ENCODE peak calls at places on chromosomes 16 and 17, in ten cellular contexts. M, K, R, Z, U, X, C, S, D and N are unnamed samples.
A peak's percentile ranks its signal among the peaks of the same experiment; 100 is the strongest.

GRCh38 chr17:63646492-63646815 is 24.2 kb downstream of the MAP3K3 start:
- DNase-seq in D (peak; percentile 60), M (no peak), S (no peak), X (no peak), C (no peak), R (no peak), Z (no peak), U (no peak), K (no peak), N (no peak)

GRCh38 chr17:64336760-64337413 is 53.8 kb downstream of the PECAM1 start:
- DNase-seq in D (no peak), S (no peak), M (no peak), X (no peak), K (no peak), R (no peak), U (no peak), C (no peak), Z (no peak), N (no peak)

GRCh38 chr17:63545302-63545928 is 4.9 kb upstream of the DCAF7 start:
- DNase-seq in R (no peak), M (no peak), K (no peak), C (no peak), X (no peak), S (no peak), U (no peak), Z (no peak), D (no peak), N (no peak)

GRCh38 chr17:81036128-81036891 is 1.4 kb downstream of the BAIAP2 start:
- DNase-seq in D (no peak), M (no peak), X (no peak), Z (no peak), C (no peak), S (no peak), U (no peak), K (no peak), R (no peak), N (no peak)

GRCh38 chr17:64608571-64608981 is 53.5 kb downstream of the SMURF2 start:
- DNase-seq in K (no peak), R (no peak), Z (no peak), U (no peak), D (no peak), C (no peak), S (peak; percentile 9), X (no peak), M (no peak), N (no peak)

GRCh38 chr16:8944113-8944765 is 19.5 kb downstream of the USP7 start:
- DNase-seq in R (peak; percentile 19), U (no peak), S (no peak), D (peak; percentile 68), X (no peak), K (no peak), M (no peak), C (no peak), Z (no peak), N (no peak)

GRCh38 chr17:50186661-50187402 is 14.6 kb downstream of the COL1A1 start:
- DNase-seq in X (no peak), R (no peak), K (peak; percentile 65), Z (no peak), C (no peak), M (no peak), D (no peak), S (no peak), U (no peak), N (no peak)

GRCh38 chr16:68798398-68798797 is 44.9 kb upstream of the TANGO6 start:
- DNase-seq in K (no peak), D (no peak), S (no peak), Z (no peak), C (no peak), U (no peak), R (no peak), M (peak; percentile 33), X (no peak), N (no peak)

GRCh38 chr17:2688351-2689342 is 22.9 kb downstream of the CLUH start:
- DNase-seq in K (no peak), R (no peak), D (no peak), C (no peak), U (no peak), M (no peak), X (no peak), Z (no peak), S (no peak), N (no peak)

GRCh38 chr16:48054881-48055601 is 100.8 kb downstream of the ABCC12 start:
- DNase-seq in D (peak; percentile 14), M (no peak), S (peak; percentile 30), K (peak; percentile 18), U (no peak), X (peak; percentile 32), Z (no peak), R (no peak), C (peak; percentile 56), N (peak; percentile 29)

GRCh38 chr16:4330277-4330882 is 14.5 kb downstream of the GLIS2 start:
- DNase-seq in U (peak; percentile 61), K (no peak), R (peak; percentile 7), M (no peak), D (peak; percentile 66), Z (peak; percentile 61), C (peak; percentile 92), S (peak; percentile 86), X (peak; percentile 86), N (peak; percentile 80)

GRCh38 chr17:58252141-58252540 is 13.8 kb downstream of the LPO start:
- DNase-seq in K (no peak), S (no peak), R (no peak), Z (no peak), U (no peak), X (no peak), M (no peak), C (no peak), D (no peak), N (no peak)

GRCh38 chr16:637081-638018 is 1.2 kb upstream of the METTL26 start:
- DNase-seq in Z (no peak), X (peak; percentile 86), C (peak; percentile 88), S (no peak), K (peak; percentile 79), D (no peak), U (peak; percentile 79), R (peak; percentile 76), M (peak; percentile 85), N (peak; percentile 96)

GRCh38 chr16:79767597-79768280 is 167.2 kb upstream of the MAF start:
- DNase-seq in C (no peak), D (no peak), Z (no peak), R (no peak), M (no peak), K (peak; percentile 8), X (no peak), S (no peak), U (no peak), N (no peak)

GRCh38 chr17:6640536-6641373 is at the start of the genes KIAA0753 and TXNDC17:
- DNase-seq in Z (peak; percentile 91), S (peak; percentile 92), U (peak; percentile 86), M (peak; percentile 36), R (peak; percentile 63), D (peak; percentile 92), C (peak; percentile 95), X (peak; percentile 98), K (peak; percentile 68), N (peak; percentile 91)

GRCh38 chr16:48501516-48502377 is 108.2 kb downstream of the N4BP1 start:
- DNase-seq in U (no peak), D (no peak), Z (no peak), X (no peak), C (no peak), R (no peak), S (no peak), M (no peak), K (no peak), N (no peak)

GRCh38 chr16:56625943-56626654 is 518 bp downstream of the MT1E start:
- DNase-seq in Z (no peak), C (no peak), S (no peak), D (no peak), U (no peak), R (no peak), K (no peak), X (no peak), M (no peak), N (no peak)

GRCh38 chr17:76458580-76459490 is 5.9 kb upstream of the UBE2O start:
- DNase-seq in M (no peak), U (no peak), K (no peak), C (peak; percentile 75), S (no peak), Z (no peak), R (no peak), X (no peak), D (peak; percentile 46), N (peak; percentile 80)

GRCh38 chr16:1791943-1792812 is 1.3 kb downstream of the IGFALS start:
- DNase-seq in K (no peak), U (no peak), S (no peak), R (no peak), Z (no peak), C (peak; percentile 7), D (no peak), M (no peak), X (no peak), N (no peak)

GRCh38 chr16:81625544-81626152 is 153.4 kb upstream of the PLCG2 start:
- DNase-seq in K (no peak), R (no peak), D (no peak), M (no peak), X (peak; percentile 29), C (no peak), Z (no peak), U (no peak), S (peak; percentile 20), N (no peak)

GRCh38 chr17:43171761-43172487 is 910 bp downstream of the NBR1 start:
- DNase-seq in S (no peak), K (peak; percentile 78), C (peak; percentile 20), D (no peak), M (no peak), X (peak; percentile 12), U (no peak), R (peak; percentile 31), Z (no peak), N (peak; percentile 56)

GRCh38 chr17:57517519-57518342 is 227.4 kb downstream of the CCDC182 start:
- DNase-seq in C (no peak), U (no peak), S (no peak), X (no peak), Z (no peak), D (no peak), M (no peak), K (no peak), R (no peak), N (no peak)